ENCODE peak calls at places on chromosomes 1 and 21, in eight cellular contexts. T is kidney; X is endothelial cell of umbilical vein; U is HCT116; V is endodermal cell; K is lung; E is fibroblast of lung; L is CD8-positive, alpha-beta T cell. Q is an unnamed sample.
A peak's percentile ranks its signal among the peaks of the same experiment; 100 is the strongest.

GRCh38 chr1:81695741-81696140 is 105.0 kb upstream of the ADGRL2 start:
- DNase-seq in T (no peak), X (peak; percentile 89), U (no peak), V (no peak), K (no peak), E (peak; percentile 93), L (no peak), Q (no peak)

GRCh38 chr1:243432136-243432535 is 176.3 kb downstream of the SDCCAG8 start:
- DNase-seq in T (no peak), X (no peak), U (no peak), V (no peak), K (no peak), E (no peak), L (no peak), Q (no peak)

GRCh38 chr1:22930235-22930912 is 42.3 kb downstream of the LACTBL1 start:
- DNase-seq in T (no peak), X (peak; percentile 49), U (peak; percentile 41), V (peak; percentile 95), K (no peak), E (peak; percentile 8), L (peak; percentile 7), Q (no peak)

GRCh38 chr1:162381941-162382750 is 618 bp downstream of the C1orf226 start:
- DNase-seq in T (peak; percentile 61), X (no peak), U (no peak), V (peak; percentile 27), K (no peak), E (no peak), L (no peak), Q (no peak)

GRCh38 chr1:243706563-243706962 is 143.5 kb downstream of the AKT3 start:
- DNase-seq in T (no peak), X (no peak), U (no peak), V (no peak), K (no peak), E (no peak), L (no peak), Q (no peak)

GRCh38 chr1:112268408-112268807 is 127.6 kb upstream of the CTTNBP2NL start:
- DNase-seq in T (no peak), X (no peak), U (no peak), V (no peak), K (no peak), E (no peak), L (no peak), Q (no peak)

GRCh38 chr1:20373286-20373685 is 82.6 kb downstream of the VWA5B1 start:
- DNase-seq in T (no peak), X (no peak), U (no peak), V (no peak), K (no peak), E (no peak), L (no peak), Q (no peak)

GRCh38 chr1:209926045-209926444 is 12.0 kb upstream of the SYT14 start:
- DNase-seq in T (no peak), X (peak; percentile 78), U (no peak), V (no peak), K (no peak), E (peak; percentile 98), L (no peak), Q (no peak)

GRCh38 chr1:54332781-54333585 is 73.2 kb downstream of the SSBP3 start:
- DNase-seq in T (no peak), X (no peak), U (no peak), V (no peak), K (no peak), E (no peak), L (no peak), Q (no peak)

DNA sequence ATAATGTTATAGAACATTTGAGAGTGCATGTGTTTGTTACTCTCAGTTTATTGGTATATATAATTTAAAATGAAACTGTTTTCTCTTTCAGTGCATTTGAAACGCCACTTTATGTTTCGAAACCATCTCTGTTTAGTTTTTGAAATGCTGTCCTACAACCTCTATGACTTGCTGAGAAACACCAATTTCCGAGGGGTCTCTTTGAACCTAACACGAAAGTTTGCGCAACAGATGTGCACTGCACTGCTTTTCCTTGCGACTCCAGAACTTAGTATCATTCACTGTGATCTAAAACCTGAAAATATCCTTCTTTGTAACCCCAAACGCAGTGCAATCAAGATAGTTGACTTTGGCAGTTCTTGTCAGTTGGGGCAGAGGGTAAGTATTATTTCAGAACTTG is 123.5 kb downstream of the DYRK1A start:
- DNase-seq in T (no peak), X (no peak), U (no peak), V (no peak), K (no peak), E (no peak), L (no peak), Q (no peak)
- H3K4me3 ChIP-seq in T (no peak overlapping the region), X (no peak overlapping the region), U (no peak overlapping the region), V (no peak overlapping the region), K (no peak overlapping the region), E (no peak overlapping the region), L (no peak overlapping the region), Q (no peak overlapping the region)

GRCh38 chr1:221637641-221638041 is 104.2 kb downstream of the DUSP10 start:
- DNase-seq in T (no peak), X (no peak), U (no peak), V (no peak), K (no peak), E (peak; percentile 27), L (no peak), Q (no peak)
- TF ChIP-seq CTCF in T (no peak), X (no peak), U (no peak), V (peak; percentile 15), K (no peak), E (no peak), L (no peak), Q (no peak)

GRCh38 chr1:1395166-1395565 is 4.0 kb downstream of the CCNL2 start:
- DNase-seq in T (no peak), X (no peak), U (no peak), V (no peak), K (no peak), E (no peak), L (no peak), Q (no peak)
- H3K36me3 ChIP-seq in T (peaks cover 45% of the 10 kb centered on the region), X (peaks cover 40% of the 10 kb centered on the region), U (peaks cover 64% of the 10 kb centered on the region), V (peaks cover 75% of the 10 kb centered on the region), K (peaks cover 35% of the 10 kb centered on the region), E (peaks cover 38% of the 10 kb centered on the region), L (peaks cover 55% of the 10 kb centered on the region), Q (peaks cover 35% of the 10 kb centered on the region)

GRCh38 chr1:26696645-26697440 is 1.0 kb downstream of the ARID1A start:
- DNase-seq in T (peak; percentile 87), X (no peak), U (no peak), V (peak; percentile 64), K (peak; percentile 45), E (no peak), L (peak; percentile 73), Q (peak; percentile 75)
- H3K4me3 ChIP-seq in T (peak overlapping the region; percentile 65), X (peak overlapping the region; percentile 56), U (peak overlapping the region; percentile 60), V (peak overlapping the region; percentile 87), K (peak overlapping the region; percentile 86), E (peak overlapping the region; percentile 40), L (peak overlapping the region; percentile 74), Q (peak overlapping the region; percentile 88)